ENCODE peak calls at places on chromosomes 6 and 20, in ten cellular contexts. One of them, this sample, is unnamed.

GRCh38 chr6:148724428-148724827 is 22.4 kb upstream of the UST start:
- DNase-seq in heart left ventricle: no peak
- DNase-seq in activated CD8-positive, alpha-beta memory T cell treated with anti-CD3 and anti-CD28 coated beads for 48 hours: no peak
- DNase-seq in astrocyte of the spinal cord: no peak
- DNase-seq in MV-4-11: no peak
- DNase-seq in activated naive CD4-positive, alpha-beta T cell treated with Interleukin-2 at 50 U/mL for 16 hours: no peak
- DNase-seq in GM04504: no peak
- DNase-seq in H9: no peak
- DNase-seq in GM19239: no peak
- DNase-seq in stimulated activated CD8-positive, alpha-beta memory T cell treated with anti-CD3 and anti-CD28 coated beads, Interleukin-15, amount 100 ng/mL, for 4 hours: no peak
- DNase-seq in this sample: no peak

GRCh38 chr6:52551483-52552277 is 25.2 kb downstream of the TRAM2 start:
- DNase-seq in heart left ventricle: peak
- DNase-seq in activated CD8-positive, alpha-beta memory T cell treated with anti-CD3 and anti-CD28 coated beads for 48 hours: no peak
- DNase-seq in astrocyte of the spinal cord: peak
- DNase-seq in MV-4-11: no peak
- DNase-seq in activated naive CD4-positive, alpha-beta T cell treated with Interleukin-2 at 50 U/mL for 16 hours: no peak
- DNase-seq in GM04504: no peak
- DNase-seq in H9: peak
- DNase-seq in GM19239: no peak
- DNase-seq in stimulated activated CD8-positive, alpha-beta memory T cell treated with anti-CD3 and anti-CD28 coated beads, Interleukin-15, amount 100 ng/mL, for 4 hours: no peak
- DNase-seq in this sample: peak

GRCh38 chr20:45441746-45442145 is 25.8 kb downstream of the PIGT start:
- DNase-seq in heart left ventricle: no peak
- DNase-seq in activated CD8-positive, alpha-beta memory T cell treated with anti-CD3 and anti-CD28 coated beads for 48 hours: no peak
- DNase-seq in astrocyte of the spinal cord: no peak
- DNase-seq in MV-4-11: no peak
- DNase-seq in activated naive CD4-positive, alpha-beta T cell treated with Interleukin-2 at 50 U/mL for 16 hours: no peak
- DNase-seq in GM04504: no peak
- DNase-seq in H9: no peak
- DNase-seq in GM19239: no peak
- DNase-seq in stimulated activated CD8-positive, alpha-beta memory T cell treated with anti-CD3 and anti-CD28 coated beads, Interleukin-15, amount 100 ng/mL, for 4 hours: no peak
- DNase-seq in this sample: no peak

GRCh38 chr20:18613553-18613952 is 25.7 kb downstream of the DTD1 start:
- DNase-seq in heart left ventricle: no peak
- DNase-seq in activated CD8-positive, alpha-beta memory T cell treated with anti-CD3 and anti-CD28 coated beads for 48 hours: no peak
- DNase-seq in astrocyte of the spinal cord: peak
- DNase-seq in MV-4-11: no peak
- DNase-seq in activated naive CD4-positive, alpha-beta T cell treated with Interleukin-2 at 50 U/mL for 16 hours: no peak
- DNase-seq in GM04504: no peak
- DNase-seq in H9: no peak
- DNase-seq in GM19239: no peak
- DNase-seq in stimulated activated CD8-positive, alpha-beta memory T cell treated with anti-CD3 and anti-CD28 coated beads, Interleukin-15, amount 100 ng/mL, for 4 hours: no peak
- DNase-seq in this sample: no peak

GRCh38 chr20:41131594-41132387 is 5.6 kb upstream of the PLCG1 start:
- DNase-seq in heart left ventricle: no peak
- DNase-seq in activated CD8-positive, alpha-beta memory T cell treated with anti-CD3 and anti-CD28 coated beads for 48 hours: no peak
- DNase-seq in astrocyte of the spinal cord: no peak
- DNase-seq in MV-4-11: no peak
- DNase-seq in activated naive CD4-positive, alpha-beta T cell treated with Interleukin-2 at 50 U/mL for 16 hours: no peak
- DNase-seq in GM04504: no peak
- DNase-seq in H9: no peak
- DNase-seq in GM19239: no peak
- DNase-seq in stimulated activated CD8-positive, alpha-beta memory T cell treated with anti-CD3 and anti-CD28 coated beads, Interleukin-15, amount 100 ng/mL, for 4 hours: no peak
- DNase-seq in this sample: no peak

GRCh38 chr20:45110301-45110700 is 4.7 kb downstream of the WFDC5 start:
- DNase-seq in heart left ventricle: no peak
- DNase-seq in activated CD8-positive, alpha-beta memory T cell treated with anti-CD3 and anti-CD28 coated beads for 48 hours: no peak
- DNase-seq in astrocyte of the spinal cord: no peak
- DNase-seq in MV-4-11: no peak
- DNase-seq in activated naive CD4-positive, alpha-beta T cell treated with Interleukin-2 at 50 U/mL for 16 hours: no peak
- DNase-seq in GM04504: no peak
- DNase-seq in H9: no peak
- DNase-seq in GM19239: no peak
- DNase-seq in stimulated activated CD8-positive, alpha-beta memory T cell treated with anti-CD3 and anti-CD28 coated beads, Interleukin-15, amount 100 ng/mL, for 4 hours: no peak
- DNase-seq in this sample: no peak

GRCh38 chr6:72621243-72622093 is at the start of gene KCNQ5:
- DNase-seq in heart left ventricle: peak
- DNase-seq in activated CD8-positive, alpha-beta memory T cell treated with anti-CD3 and anti-CD28 coated beads for 48 hours: no peak
- DNase-seq in astrocyte of the spinal cord: peak
- DNase-seq in MV-4-11: no peak
- DNase-seq in activated naive CD4-positive, alpha-beta T cell treated with Interleukin-2 at 50 U/mL for 16 hours: peak
- DNase-seq in GM04504: no peak
- DNase-seq in H9: peak
- DNase-seq in GM19239: no peak
- DNase-seq in stimulated activated CD8-positive, alpha-beta memory T cell treated with anti-CD3 and anti-CD28 coated beads, Interleukin-15, amount 100 ng/mL, for 4 hours: no peak
- DNase-seq in this sample: no peak

GRCh38 chr6:15498640-15499039 is 164.2 kb downstream of the DTNBP1 start:
- DNase-seq in heart left ventricle: peak
- DNase-seq in activated CD8-positive, alpha-beta memory T cell treated with anti-CD3 and anti-CD28 coated beads for 48 hours: no peak
- DNase-seq in astrocyte of the spinal cord: no peak
- DNase-seq in MV-4-11: no peak
- DNase-seq in activated naive CD4-positive, alpha-beta T cell treated with Interleukin-2 at 50 U/mL for 16 hours: no peak
- DNase-seq in GM04504: no peak
- DNase-seq in H9: no peak
- DNase-seq in GM19239: no peak
- DNase-seq in stimulated activated CD8-positive, alpha-beta memory T cell treated with anti-CD3 and anti-CD28 coated beads, Interleukin-15, amount 100 ng/mL, for 4 hours: no peak
- DNase-seq in this sample: no peak

GRCh38 chr6:162854734-162855191 is 127.0 kb downstream of the PACRG start:
- DNase-seq in heart left ventricle: no peak
- DNase-seq in activated CD8-positive, alpha-beta memory T cell treated with anti-CD3 and anti-CD28 coated beads for 48 hours: no peak
- DNase-seq in astrocyte of the spinal cord: peak
- DNase-seq in MV-4-11: no peak
- DNase-seq in activated naive CD4-positive, alpha-beta T cell treated with Interleukin-2 at 50 U/mL for 16 hours: no peak
- DNase-seq in GM04504: no peak
- DNase-seq in H9: no peak
- DNase-seq in GM19239: no peak
- DNase-seq in stimulated activated CD8-positive, alpha-beta memory T cell treated with anti-CD3 and anti-CD28 coated beads, Interleukin-15, amount 100 ng/mL, for 4 hours: no peak
- DNase-seq in this sample: no peak

GRCh38 chr20:44336086-44336485 is 757 bp upstream of the R3HDML start:
- DNase-seq in heart left ventricle: no peak
- DNase-seq in activated CD8-positive, alpha-beta memory T cell treated with anti-CD3 and anti-CD28 coated beads for 48 hours: no peak
- DNase-seq in astrocyte of the spinal cord: no peak
- DNase-seq in MV-4-11: no peak
- DNase-seq in activated naive CD4-positive, alpha-beta T cell treated with Interleukin-2 at 50 U/mL for 16 hours: no peak
- DNase-seq in GM04504: no peak
- DNase-seq in H9: peak
- DNase-seq in GM19239: no peak
- DNase-seq in stimulated activated CD8-positive, alpha-beta memory T cell treated with anti-CD3 and anti-CD28 coated beads, Interleukin-15, amount 100 ng/mL, for 4 hours: no peak
- DNase-seq in this sample: no peak

GRCh38 chr6:20642441-20642840 is 108.2 kb downstream of the CDKAL1 start:
- DNase-seq in heart left ventricle: no peak
- DNase-seq in activated CD8-positive, alpha-beta memory T cell treated with anti-CD3 and anti-CD28 coated beads for 48 hours: no peak
- DNase-seq in astrocyte of the spinal cord: no peak
- DNase-seq in MV-4-11: no peak
- DNase-seq in activated naive CD4-positive, alpha-beta T cell treated with Interleukin-2 at 50 U/mL for 16 hours: no peak
- DNase-seq in GM04504: no peak
- DNase-seq in H9: no peak
- DNase-seq in GM19239: no peak
- DNase-seq in stimulated activated CD8-positive, alpha-beta memory T cell treated with anti-CD3 and anti-CD28 coated beads, Interleukin-15, amount 100 ng/mL, for 4 hours: no peak
- DNase-seq in this sample: no peak

GRCh38 chr6:169917153-169917552 is 165.7 kb downstream of the ERMARD start:
- DNase-seq in heart left ventricle: no peak
- DNase-seq in activated CD8-positive, alpha-beta memory T cell treated with anti-CD3 and anti-CD28 coated beads for 48 hours: no peak
- DNase-seq in astrocyte of the spinal cord: no peak
- DNase-seq in MV-4-11: no peak
- DNase-seq in activated naive CD4-positive, alpha-beta T cell treated with Interleukin-2 at 50 U/mL for 16 hours: no peak
- DNase-seq in GM04504: no peak
- DNase-seq in H9: no peak
- DNase-seq in GM19239: no peak
- DNase-seq in stimulated activated CD8-positive, alpha-beta memory T cell treated with anti-CD3 and anti-CD28 coated beads, Interleukin-15, amount 100 ng/mL, for 4 hours: no peak
- DNase-seq in this sample: no peak

GRCh38 chr6:34305982-34306702 is 57.3 kb upstream of the SMIM29 start:
- DNase-seq in heart left ventricle: peak
- DNase-seq in activated CD8-positive, alpha-beta memory T cell treated with anti-CD3 and anti-CD28 coated beads for 48 hours: no peak
- DNase-seq in astrocyte of the spinal cord: peak
- DNase-seq in MV-4-11: no peak
- DNase-seq in activated naive CD4-positive, alpha-beta T cell treated with Interleukin-2 at 50 U/mL for 16 hours: no peak
- DNase-seq in GM04504: no peak
- DNase-seq in H9: no peak
- DNase-seq in GM19239: no peak
- DNase-seq in stimulated activated CD8-positive, alpha-beta memory T cell treated with anti-CD3 and anti-CD28 coated beads, Interleukin-15, amount 100 ng/mL, for 4 hours: no peak
- DNase-seq in this sample: no peak

GRCh38 chr6:121492536-121492935 is 57.1 kb downstream of the GJA1 start:
- DNase-seq in heart left ventricle: no peak
- DNase-seq in activated CD8-positive, alpha-beta memory T cell treated with anti-CD3 and anti-CD28 coated beads for 48 hours: no peak
- DNase-seq in astrocyte of the spinal cord: no peak
- DNase-seq in MV-4-11: no peak
- DNase-seq in activated naive CD4-positive, alpha-beta T cell treated with Interleukin-2 at 50 U/mL for 16 hours: no peak
- DNase-seq in GM04504: no peak
- DNase-seq in H9: no peak
- DNase-seq in GM19239: no peak
- DNase-seq in stimulated activated CD8-positive, alpha-beta memory T cell treated with anti-CD3 and anti-CD28 coated beads, Interleukin-15, amount 100 ng/mL, for 4 hours: no peak
- DNase-seq in this sample: no peak

GRCh38 chr6:5004373-5005037 is 668 bp upstream of the RPP40 start:
- DNase-seq in heart left ventricle: no peak
- DNase-seq in activated CD8-positive, alpha-beta memory T cell treated with anti-CD3 and anti-CD28 coated beads for 48 hours: no peak
- DNase-seq in astrocyte of the spinal cord: no peak
- DNase-seq in MV-4-11: peak
- DNase-seq in activated naive CD4-positive, alpha-beta T cell treated with Interleukin-2 at 50 U/mL for 16 hours: no peak
- DNase-seq in GM04504: no peak
- DNase-seq in H9: no peak
- DNase-seq in GM19239: no peak
- DNase-seq in stimulated activated CD8-positive, alpha-beta memory T cell treated with anti-CD3 and anti-CD28 coated beads, Interleukin-15, amount 100 ng/mL, for 4 hours: no peak
- DNase-seq in this sample: no peak

GRCh38 chr20:20864346-20865096 is 152.1 kb upstream of the RALGAPA2 start:
- DNase-seq in heart left ventricle: no peak
- DNase-seq in activated CD8-positive, alpha-beta memory T cell treated with anti-CD3 and anti-CD28 coated beads for 48 hours: no peak
- DNase-seq in astrocyte of the spinal cord: no peak
- DNase-seq in MV-4-11: peak
- DNase-seq in activated naive CD4-positive, alpha-beta T cell treated with Interleukin-2 at 50 U/mL for 16 hours: no peak
- DNase-seq in GM04504: no peak
- DNase-seq in H9: no peak
- DNase-seq in GM19239: no peak
- DNase-seq in stimulated activated CD8-positive, alpha-beta memory T cell treated with anti-CD3 and anti-CD28 coated beads, Interleukin-15, amount 100 ng/mL, for 4 hours: no peak
- DNase-seq in this sample: no peak